ENCODE peak calls at places on chromosomes 11 and 22, in six cellular contexts. One of them, this sample, is unnamed.

GRCh38 chr11:14358729-14359439 is at the start of gene RRAS2:
- DNase-seq in tibial artery: peak; percentile 85
- DNase-seq in stimulated activated CD4-positive, alpha-beta T cell treated with anti-CD3 and anti-CD28 coated beads, Interleukin-4, amount 100 ng/mL, for 4 hours: peak; percentile 76
- DNase-seq in neuronal stem cell: peak; percentile 77
- DNase-seq in activated naive CD4-positive, alpha-beta T cell: peak; percentile 49
- DNase-seq in stimulated activated CD8-positive, alpha-beta memory T cell treated with anti-CD3 and anti-CD28 coated beads, Interleukin-2, amount 100 ng/mL, for 48 hours: peak; percentile 71
- DNase-seq in this sample: peak; percentile 78

GRCh38 chr11:11057472-11057854 is 199.6 kb upstream of the ZBED5 start:
- DNase-seq in activated naive CD4-positive, alpha-beta T cell: no peak
- DNase-seq in neuronal stem cell: no peak
- DNase-seq in stimulated activated CD4-positive, alpha-beta T cell treated with anti-CD3 and anti-CD28 coated beads, Interleukin-4, amount 100 ng/mL, for 4 hours: no peak
- DNase-seq in stimulated activated CD8-positive, alpha-beta memory T cell treated with anti-CD3 and anti-CD28 coated beads, Interleukin-2, amount 100 ng/mL, for 48 hours: no peak
- DNase-seq in tibial artery: no peak
- DNase-seq in this sample: no peak

GRCh38 chr11:132114185-132114584 is 743.8 kb downstream of the NTM start:
- DNase-seq in neuronal stem cell: no peak
- DNase-seq in activated naive CD4-positive, alpha-beta T cell: no peak
- DNase-seq in tibial artery: no peak
- DNase-seq in stimulated activated CD4-positive, alpha-beta T cell treated with anti-CD3 and anti-CD28 coated beads, Interleukin-4, amount 100 ng/mL, for 4 hours: no peak
- DNase-seq in stimulated activated CD8-positive, alpha-beta memory T cell treated with anti-CD3 and anti-CD28 coated beads, Interleukin-2, amount 100 ng/mL, for 48 hours: no peak
- DNase-seq in this sample: no peak

GRCh38 chr11:2444301-2445106 is at the start of the genes KCNQ1 and TRPM5:
- DNase-seq in neuronal stem cell: peak; percentile 48
- DNase-seq in stimulated activated CD8-positive, alpha-beta memory T cell treated with anti-CD3 and anti-CD28 coated beads, Interleukin-2, amount 100 ng/mL, for 48 hours: peak; percentile 68
- DNase-seq in activated naive CD4-positive, alpha-beta T cell: peak; percentile 72
- DNase-seq in stimulated activated CD4-positive, alpha-beta T cell treated with anti-CD3 and anti-CD28 coated beads, Interleukin-4, amount 100 ng/mL, for 4 hours: peak; percentile 76
- DNase-seq in tibial artery: peak; percentile 62
- DNase-seq in this sample: peak; percentile 44

GRCh38 chr22:36977401-36977861 is 41.8 kb downstream of the TST start:
- DNase-seq in neuronal stem cell: peak; percentile 40
- DNase-seq in stimulated activated CD8-positive, alpha-beta memory T cell treated with anti-CD3 and anti-CD28 coated beads, Interleukin-2, amount 100 ng/mL, for 48 hours: peak; percentile 81
- DNase-seq in activated naive CD4-positive, alpha-beta T cell: peak; percentile 54
- DNase-seq in stimulated activated CD4-positive, alpha-beta T cell treated with anti-CD3 and anti-CD28 coated beads, Interleukin-4, amount 100 ng/mL, for 4 hours: peak; percentile 78
- DNase-seq in tibial artery: no peak
- DNase-seq in this sample: peak; percentile 45

GRCh38 chr11:118908931-118909618 is 16.7 kb downstream of the BCL9L start:
- DNase-seq in activated naive CD4-positive, alpha-beta T cell: no peak
- DNase-seq in neuronal stem cell: no peak
- DNase-seq in stimulated activated CD4-positive, alpha-beta T cell treated with anti-CD3 and anti-CD28 coated beads, Interleukin-4, amount 100 ng/mL, for 4 hours: no peak
- DNase-seq in tibial artery: peak; percentile 94
- DNase-seq in stimulated activated CD8-positive, alpha-beta memory T cell treated with anti-CD3 and anti-CD28 coated beads, Interleukin-2, amount 100 ng/mL, for 48 hours: no peak
- DNase-seq in this sample: peak; percentile 84

GRCh38 chr11:910044-910588 is 494 bp downstream of the CHID1 start:
- DNase-seq in activated naive CD4-positive, alpha-beta T cell: no peak
- DNase-seq in neuronal stem cell: no peak
- DNase-seq in stimulated activated CD4-positive, alpha-beta T cell treated with anti-CD3 and anti-CD28 coated beads, Interleukin-4, amount 100 ng/mL, for 4 hours: peak; percentile 78
- DNase-seq in tibial artery: no peak
- DNase-seq in stimulated activated CD8-positive, alpha-beta memory T cell treated with anti-CD3 and anti-CD28 coated beads, Interleukin-2, amount 100 ng/mL, for 48 hours: peak; percentile 24
- DNase-seq in this sample: no peak

GRCh38 chr11:934437-934950 is 8.8 kb downstream of the AP2A2 start:
- DNase-seq in stimulated activated CD8-positive, alpha-beta memory T cell treated with anti-CD3 and anti-CD28 coated beads, Interleukin-2, amount 100 ng/mL, for 48 hours: no peak
- DNase-seq in tibial artery: no peak
- DNase-seq in activated naive CD4-positive, alpha-beta T cell: no peak
- DNase-seq in neuronal stem cell: no peak
- DNase-seq in stimulated activated CD4-positive, alpha-beta T cell treated with anti-CD3 and anti-CD28 coated beads, Interleukin-4, amount 100 ng/mL, for 4 hours: no peak
- DNase-seq in this sample: no peak

GRCh38 chr11:119496453-119496852 is 73.5 kb upstream of the THY1 start:
- DNase-seq in stimulated activated CD4-positive, alpha-beta T cell treated with anti-CD3 and anti-CD28 coated beads, Interleukin-4, amount 100 ng/mL, for 4 hours: no peak
- DNase-seq in neuronal stem cell: no peak
- DNase-seq in activated naive CD4-positive, alpha-beta T cell: no peak
- DNase-seq in tibial artery: no peak
- DNase-seq in stimulated activated CD8-positive, alpha-beta memory T cell treated with anti-CD3 and anti-CD28 coated beads, Interleukin-2, amount 100 ng/mL, for 48 hours: no peak
- DNase-seq in this sample: no peak

GRCh38 chr11:57072640-57073039 is 83.9 kb downstream of the OR5AK2 start:
- DNase-seq in activated naive CD4-positive, alpha-beta T cell: no peak
- DNase-seq in neuronal stem cell: no peak
- DNase-seq in stimulated activated CD8-positive, alpha-beta memory T cell treated with anti-CD3 and anti-CD28 coated beads, Interleukin-2, amount 100 ng/mL, for 48 hours: no peak
- DNase-seq in stimulated activated CD4-positive, alpha-beta T cell treated with anti-CD3 and anti-CD28 coated beads, Interleukin-4, amount 100 ng/mL, for 4 hours: no peak
- DNase-seq in tibial artery: no peak
- DNase-seq in this sample: no peak

GRCh38 chr11:75204012-75204674 is 36.4 kb upstream of the TPBGL start:
- DNase-seq in stimulated activated CD4-positive, alpha-beta T cell treated with anti-CD3 and anti-CD28 coated beads, Interleukin-4, amount 100 ng/mL, for 4 hours: no peak
- DNase-seq in stimulated activated CD8-positive, alpha-beta memory T cell treated with anti-CD3 and anti-CD28 coated beads, Interleukin-2, amount 100 ng/mL, for 48 hours: no peak
- DNase-seq in activated naive CD4-positive, alpha-beta T cell: no peak
- DNase-seq in neuronal stem cell: no peak
- DNase-seq in tibial artery: peak; percentile 52
- DNase-seq in this sample: no peak

GRCh38 chr11:78131956-78132355 is 7.5 kb downstream of the ALG8 start:
- DNase-seq in neuronal stem cell: no peak
- DNase-seq in tibial artery: no peak
- DNase-seq in activated naive CD4-positive, alpha-beta T cell: no peak
- DNase-seq in stimulated activated CD8-positive, alpha-beta memory T cell treated with anti-CD3 and anti-CD28 coated beads, Interleukin-2, amount 100 ng/mL, for 48 hours: no peak
- DNase-seq in stimulated activated CD4-positive, alpha-beta T cell treated with anti-CD3 and anti-CD28 coated beads, Interleukin-4, amount 100 ng/mL, for 4 hours: no peak
- DNase-seq in this sample: no peak

GRCh38 chr11:74138572-74138971 is 32.2 kb downstream of the C2CD3 start:
- DNase-seq in stimulated activated CD4-positive, alpha-beta T cell treated with anti-CD3 and anti-CD28 coated beads, Interleukin-4, amount 100 ng/mL, for 4 hours: no peak
- DNase-seq in stimulated activated CD8-positive, alpha-beta memory T cell treated with anti-CD3 and anti-CD28 coated beads, Interleukin-2, amount 100 ng/mL, for 48 hours: no peak
- DNase-seq in neuronal stem cell: peak; percentile 6
- DNase-seq in activated naive CD4-positive, alpha-beta T cell: no peak
- DNase-seq in tibial artery: no peak
- DNase-seq in this sample: no peak

GRCh38 chr22:32475428-32476010 is 908 bp downstream of the FBXO7 start:
- DNase-seq in stimulated activated CD8-positive, alpha-beta memory T cell treated with anti-CD3 and anti-CD28 coated beads, Interleukin-2, amount 100 ng/mL, for 48 hours: no peak
- DNase-seq in neuronal stem cell: peak; percentile 12
- DNase-seq in tibial artery: peak; percentile 69
- DNase-seq in activated naive CD4-positive, alpha-beta T cell: no peak
- DNase-seq in stimulated activated CD4-positive, alpha-beta T cell treated with anti-CD3 and anti-CD28 coated beads, Interleukin-4, amount 100 ng/mL, for 4 hours: no peak
- DNase-seq in this sample: no peak

GRCh38 chr22:50505276-50505775 is 2.2 kb downstream of the LMF2 start:
- DNase-seq in neuronal stem cell: no peak
- DNase-seq in stimulated activated CD8-positive, alpha-beta memory T cell treated with anti-CD3 and anti-CD28 coated beads, Interleukin-2, amount 100 ng/mL, for 48 hours: no peak
- DNase-seq in activated naive CD4-positive, alpha-beta T cell: no peak
- DNase-seq in tibial artery: no peak
- DNase-seq in stimulated activated CD4-positive, alpha-beta T cell treated with anti-CD3 and anti-CD28 coated beads, Interleukin-4, amount 100 ng/mL, for 4 hours: no peak
- DNase-seq in this sample: no peak

GRCh38 chr11:80083561-80083960 is 642.7 kb upstream of the TENM4 start:
- DNase-seq in tibial artery: no peak
- DNase-seq in activated naive CD4-positive, alpha-beta T cell: no peak
- DNase-seq in neuronal stem cell: no peak
- DNase-seq in stimulated activated CD4-positive, alpha-beta T cell treated with anti-CD3 and anti-CD28 coated beads, Interleukin-4, amount 100 ng/mL, for 4 hours: no peak
- DNase-seq in stimulated activated CD8-positive, alpha-beta memory T cell treated with anti-CD3 and anti-CD28 coated beads, Interleukin-2, amount 100 ng/mL, for 48 hours: no peak
- DNase-seq in this sample: no peak

GRCh38 chr11:83611616-83612015 is 325.4 kb upstream of the CCDC90B start:
- DNase-seq in neuronal stem cell: no peak
- DNase-seq in tibial artery: no peak
- DNase-seq in stimulated activated CD8-positive, alpha-beta memory T cell treated with anti-CD3 and anti-CD28 coated beads, Interleukin-2, amount 100 ng/mL, for 48 hours: no peak
- DNase-seq in activated naive CD4-positive, alpha-beta T cell: no peak
- DNase-seq in stimulated activated CD4-positive, alpha-beta T cell treated with anti-CD3 and anti-CD28 coated beads, Interleukin-4, amount 100 ng/mL, for 4 hours: no peak
- DNase-seq in this sample: no peak

GRCh38 chr11:13216019-13217006 is 61.3 kb upstream of the BMAL1 start:
- DNase-seq in activated naive CD4-positive, alpha-beta T cell: no peak
- DNase-seq in stimulated activated CD8-positive, alpha-beta memory T cell treated with anti-CD3 and anti-CD28 coated beads, Interleukin-2, amount 100 ng/mL, for 48 hours: peak; percentile 49
- DNase-seq in stimulated activated CD4-positive, alpha-beta T cell treated with anti-CD3 and anti-CD28 coated beads, Interleukin-4, amount 100 ng/mL, for 4 hours: no peak
- DNase-seq in tibial artery: peak; percentile 70
- DNase-seq in neuronal stem cell: peak; percentile 62
- DNase-seq in this sample: no peak

GRCh38 chr11:1207451-1208360 is 15.2 kb upstream of the MUC5B start:
- DNase-seq in stimulated activated CD4-positive, alpha-beta T cell treated with anti-CD3 and anti-CD28 coated beads, Interleukin-4, amount 100 ng/mL, for 4 hours: no peak
- DNase-seq in tibial artery: peak; percentile 61
- DNase-seq in activated naive CD4-positive, alpha-beta T cell: no peak
- DNase-seq in stimulated activated CD8-positive, alpha-beta memory T cell treated with anti-CD3 and anti-CD28 coated beads, Interleukin-2, amount 100 ng/mL, for 48 hours: no peak
- DNase-seq in neuronal stem cell: no peak
- DNase-seq in this sample: peak; percentile 34

GRCh38 chr11:132445966-132446365 is 1075.6 kb downstream of the NTM start:
- DNase-seq in neuronal stem cell: no peak
- DNase-seq in stimulated activated CD4-positive, alpha-beta T cell treated with anti-CD3 and anti-CD28 coated beads, Interleukin-4, amount 100 ng/mL, for 4 hours: no peak
- DNase-seq in stimulated activated CD8-positive, alpha-beta memory T cell treated with anti-CD3 and anti-CD28 coated beads, Interleukin-2, amount 100 ng/mL, for 48 hours: no peak
- DNase-seq in activated naive CD4-positive, alpha-beta T cell: no peak
- DNase-seq in tibial artery: no peak
- DNase-seq in this sample: no peak

GRCh38 chr11:75813126-75813525 is 1.9 kb upstream of the UVRAG start:
- DNase-seq in activated naive CD4-positive, alpha-beta T cell: no peak
- DNase-seq in stimulated activated CD8-positive, alpha-beta memory T cell treated with anti-CD3 and anti-CD28 coated beads, Interleukin-2, amount 100 ng/mL, for 48 hours: no peak
- DNase-seq in tibial artery: no peak
- DNase-seq in neuronal stem cell: no peak
- DNase-seq in stimulated activated CD4-positive, alpha-beta T cell treated with anti-CD3 and anti-CD28 coated beads, Interleukin-4, amount 100 ng/mL, for 4 hours: no peak
- DNase-seq in this sample: no peak

GRCh38 chr11:60378359-60378758 is at the start of gene MS4A7:
- DNase-seq in activated naive CD4-positive, alpha-beta T cell: no peak
- DNase-seq in stimulated activated CD4-positive, alpha-beta T cell treated with anti-CD3 and anti-CD28 coated beads, Interleukin-4, amount 100 ng/mL, for 4 hours: no peak
- DNase-seq in stimulated activated CD8-positive, alpha-beta memory T cell treated with anti-CD3 and anti-CD28 coated beads, Interleukin-2, amount 100 ng/mL, for 48 hours: no peak
- DNase-seq in tibial artery: peak; percentile 72
- DNase-seq in neuronal stem cell: no peak
- DNase-seq in this sample: peak; percentile 58

GRCh38 chr11:96055706-96056387 is 131.9 kb upstream of the MTMR2 start:
- DNase-seq in stimulated activated CD8-positive, alpha-beta memory T cell treated with anti-CD3 and anti-CD28 coated beads, Interleukin-2, amount 100 ng/mL, for 48 hours: no peak
- DNase-seq in stimulated activated CD4-positive, alpha-beta T cell treated with anti-CD3 and anti-CD28 coated beads, Interleukin-4, amount 100 ng/mL, for 4 hours: peak; percentile 73
- DNase-seq in neuronal stem cell: peak; percentile 6
- DNase-seq in tibial artery: no peak
- DNase-seq in activated naive CD4-positive, alpha-beta T cell: no peak
- DNase-seq in this sample: no peak

GRCh38 chr11:20355221-20356219 is 8.0 kb upstream of the HTATIP2 start:
- DNase-seq in stimulated activated CD8-positive, alpha-beta memory T cell treated with anti-CD3 and anti-CD28 coated beads, Interleukin-2, amount 100 ng/mL, for 48 hours: no peak
- DNase-seq in stimulated activated CD4-positive, alpha-beta T cell treated with anti-CD3 and anti-CD28 coated beads, Interleukin-4, amount 100 ng/mL, for 4 hours: peak; percentile 23
- DNase-seq in activated naive CD4-positive, alpha-beta T cell: no peak
- DNase-seq in tibial artery: no peak
- DNase-seq in neuronal stem cell: no peak
- DNase-seq in this sample: no peak

GRCh38 chr11:662689-663274 is 25.7 kb downstream of the DRD4 start:
- DNase-seq in stimulated activated CD8-positive, alpha-beta memory T cell treated with anti-CD3 and anti-CD28 coated beads, Interleukin-2, amount 100 ng/mL, for 48 hours: peak; percentile 26
- DNase-seq in tibial artery: no peak
- DNase-seq in neuronal stem cell: no peak
- DNase-seq in stimulated activated CD4-positive, alpha-beta T cell treated with anti-CD3 and anti-CD28 coated beads, Interleukin-4, amount 100 ng/mL, for 4 hours: peak; percentile 13
- DNase-seq in activated naive CD4-positive, alpha-beta T cell: no peak
- DNase-seq in this sample: peak; percentile 81

GRCh38 chr11:35584321-35584720 is 33.9 kb upstream of the FJX1 start:
- DNase-seq in stimulated activated CD8-positive, alpha-beta memory T cell treated with anti-CD3 and anti-CD28 coated beads, Interleukin-2, amount 100 ng/mL, for 48 hours: no peak
- DNase-seq in tibial artery: no peak
- DNase-seq in neuronal stem cell: no peak
- DNase-seq in activated naive CD4-positive, alpha-beta T cell: no peak
- DNase-seq in stimulated activated CD4-positive, alpha-beta T cell treated with anti-CD3 and anti-CD28 coated beads, Interleukin-4, amount 100 ng/mL, for 4 hours: no peak
- DNase-seq in this sample: no peak

GRCh38 chr11:2702771-2703486 is 3.1 kb upstream of the KCNQ1OT1 start:
- DNase-seq in tibial artery: no peak
- DNase-seq in stimulated activated CD8-positive, alpha-beta memory T cell treated with anti-CD3 and anti-CD28 coated beads, Interleukin-2, amount 100 ng/mL, for 48 hours: no peak
- DNase-seq in activated naive CD4-positive, alpha-beta T cell: no peak
- DNase-seq in stimulated activated CD4-positive, alpha-beta T cell treated with anti-CD3 and anti-CD28 coated beads, Interleukin-4, amount 100 ng/mL, for 4 hours: no peak
- DNase-seq in neuronal stem cell: no peak
- DNase-seq in this sample: no peak

GRCh38 chr11:93984205-93984586 is 37.0 kb upstream of the HEPHL1 start:
- DNase-seq in stimulated activated CD8-positive, alpha-beta memory T cell treated with anti-CD3 and anti-CD28 coated beads, Interleukin-2, amount 100 ng/mL, for 48 hours: no peak
- DNase-seq in neuronal stem cell: no peak
- DNase-seq in stimulated activated CD4-positive, alpha-beta T cell treated with anti-CD3 and anti-CD28 coated beads, Interleukin-4, amount 100 ng/mL, for 4 hours: no peak
- DNase-seq in activated naive CD4-positive, alpha-beta T cell: no peak
- DNase-seq in tibial artery: no peak
- DNase-seq in this sample: no peak

GRCh38 chr22:33758961-33759360 is 161.3 kb downstream of the LARGE1 start:
- DNase-seq in stimulated activated CD8-positive, alpha-beta memory T cell treated with anti-CD3 and anti-CD28 coated beads, Interleukin-2, amount 100 ng/mL, for 48 hours: no peak
- DNase-seq in activated naive CD4-positive, alpha-beta T cell: no peak
- DNase-seq in stimulated activated CD4-positive, alpha-beta T cell treated with anti-CD3 and anti-CD28 coated beads, Interleukin-4, amount 100 ng/mL, for 4 hours: no peak
- DNase-seq in neuronal stem cell: no peak
- DNase-seq in tibial artery: no peak
- DNase-seq in this sample: no peak

GRCh38 chr11:12137938-12138731 is 27.7 kb downstream of the MICAL2 start:
- DNase-seq in stimulated activated CD8-positive, alpha-beta memory T cell treated with anti-CD3 and anti-CD28 coated beads, Interleukin-2, amount 100 ng/mL, for 48 hours: no peak
- DNase-seq in neuronal stem cell: no peak
- DNase-seq in activated naive CD4-positive, alpha-beta T cell: no peak
- DNase-seq in stimulated activated CD4-positive, alpha-beta T cell treated with anti-CD3 and anti-CD28 coated beads, Interleukin-4, amount 100 ng/mL, for 4 hours: no peak
- DNase-seq in tibial artery: no peak
- DNase-seq in this sample: no peak

GRCh38 chr22:32979606-32980005 is 78.6 kb downstream of the SYN3 start:
- DNase-seq in activated naive CD4-positive, alpha-beta T cell: no peak
- DNase-seq in stimulated activated CD4-positive, alpha-beta T cell treated with anti-CD3 and anti-CD28 coated beads, Interleukin-4, amount 100 ng/mL, for 4 hours: no peak
- DNase-seq in neuronal stem cell: no peak
- DNase-seq in tibial artery: no peak
- DNase-seq in stimulated activated CD8-positive, alpha-beta memory T cell treated with anti-CD3 and anti-CD28 coated beads, Interleukin-2, amount 100 ng/mL, for 48 hours: no peak
- DNase-seq in this sample: no peak

This sample was measured in psoas muscle.